ENCODE peak calls at places on chromosomes 2 and 18, in six cellular contexts. P, A, N, S, W and V are unnamed samples.

GRCh38 chr2:130760754-130761751 is 5.7 kb downstream of the AMER3 start:
- DNase-seq in P (no peak), A (no peak), N (no peak), S (no peak), W (no peak), V (no peak)

GRCh38 chr18:76991021-76991688 is 141.4 kb downstream of the MBP start:
- DNase-seq in P (no peak), A (no peak), N (no peak), S (no peak), W (no peak), V (no peak)

GRCh38 chr2:178211943-178212342 is 17.6 kb downstream of the OSBPL6 start:
- DNase-seq in P (no peak), A (no peak), N (no peak), S (no peak), W (no peak), V (no peak)

GRCh38 chr2:239374896-239375277 is 25.9 kb downstream of the HDAC4 start:
- DNase-seq in P (no peak), A (no peak), N (no peak), S (no peak), W (no peak), V (no peak)

GRCh38 chr18:25349131-25349925 is 2.6 kb downstream of the ZNF521 start:
- DNase-seq in P (peak), A (peak), N (no peak), S (no peak), W (no peak), V (no peak)

GRCh38 chr2:163210430-163210918 is 371.9 kb upstream of the KCNH7 start:
- DNase-seq in P (no peak), A (no peak), N (no peak), S (no peak), W (no peak), V (no peak)

GRCh38 chr18:40877096-40877495 is 1077.9 kb upstream of the PIK3C3 start:
- DNase-seq in P (no peak), A (no peak), N (no peak), S (no peak), W (no peak), V (no peak)

GRCh38 chr2:165675551-165675968 is 118.5 kb downstream of the GALNT3 start:
- DNase-seq in P (no peak), A (no peak), N (no peak), S (no peak), W (no peak), V (no peak)

GRCh38 chr2:138622606-138623005 is 121.0 kb downstream of the SPOPL start:
- DNase-seq in P (no peak), A (no peak), N (no peak), S (no peak), W (no peak), V (no peak)

GRCh38 chr2:149877064-149877463 is 289.5 kb upstream of the MMADHC start:
- DNase-seq in P (no peak), A (no peak), N (no peak), S (no peak), W (no peak), V (no peak)

GRCh38 chr2:75865083-75865482 is 154.4 kb upstream of the GCFC2 start:
- DNase-seq in P (no peak), A (no peak), N (no peak), S (no peak), W (no peak), V (no peak)